ENCODE peak calls at places on chromosomes 11 and 22, in seven cellular contexts. E is stimulated activated CD4-positive, alpha-beta T cell treated with anti-CD3 and anti-CD28 coated beads, Interleukin-1b, Interleukin-23, amount 100 ng/mL, for 1 hour; O is NCI-H2081; H is effector CD4-positive, alpha-beta T cell; A is kidney tubule cell; V is HS-5; U is cardiac fibroblast. Y is an unnamed sample.

GRCh38 chr11:18027475-18027874 is 14.6 kb upstream of the SERGEF start:
- DNase-seq in E (no peak), V (no peak), A (no peak), U (no peak), H (no peak), O (no peak), Y (no peak)

GRCh38 chr11:23789938-23790371 is 706.9 kb upstream of the LUZP2 start:
- DNase-seq in A (peak), U (peak), V (peak), E (no peak), O (no peak), H (no peak), Y (no peak)

GRCh38 chr22:27973851-27974250 is 54.8 kb upstream of the PITPNB start:
- DNase-seq in V (no peak), U (no peak), A (no peak), E (no peak), O (peak), H (no peak), Y (no peak)

GRCh38 chr22:42719133-42719532 is 1.5 kb downstream of the A4GALT start:
- DNase-seq in E (no peak), O (no peak), V (no peak), A (peak), H (no peak), U (no peak), Y (no peak)

GRCh38 chr11:115623021-115623451 is 118.8 kb upstream of the CADM1 start:
- DNase-seq in V (peak), O (no peak), E (no peak), A (peak), U (peak), H (no peak), Y (no peak)

GRCh38 chr22:36042240-36042639 is 13.6 kb upstream of the RBFOX2 start:
- DNase-seq in H (no peak), O (no peak), E (no peak), V (no peak), A (no peak), U (no peak), Y (no peak)

GRCh38 chr11:61731211-61731955 is 21.1 kb upstream of the MYRF start:
- DNase-seq in H (no peak), A (no peak), O (no peak), U (no peak), E (no peak), V (no peak), Y (no peak)

GRCh38 chr11:83502041-83502440 is 215.9 kb upstream of the CCDC90B start:
- DNase-seq in E (no peak), U (no peak), O (no peak), V (no peak), A (no peak), H (no peak), Y (no peak)

GRCh38 chr11:66850235-66850587 is 6.7 kb upstream of the LRFN4 start:
- DNase-seq in U (no peak), V (no peak), H (no peak), E (no peak), A (no peak), O (no peak), Y (no peak)

GRCh38 chr11:110086892-110087309 is 6.3 kb upstream of the ZC3H12C start:
- DNase-seq in H (no peak), U (peak), E (no peak), O (no peak), V (no peak), A (peak), Y (no peak)

GRCh38 chr11:107830915-107831540 is 27.6 kb downstream of the SLC35F2 start:
- DNase-seq in U (no peak), A (peak), O (no peak), H (no peak), E (no peak), V (no peak), Y (no peak)

GRCh38 chr11:105767945-105768344 is 158.1 kb downstream of the GRIA4 start:
- DNase-seq in U (no peak), O (peak), A (no peak), H (no peak), V (no peak), E (no peak), Y (no peak)

GRCh38 chr11:47248304-47248663 is 330 bp downstream of the ACP2 start:
- DNase-seq in O (no peak), H (no peak), A (peak), V (no peak), U (peak), E (no peak), Y (no peak)

GRCh38 chr22:23789638-23790037 is 2.9 kb downstream of the SMARCB1 start:
- DNase-seq in O (peak), H (no peak), V (no peak), A (no peak), E (no peak), U (no peak), Y (no peak)